ENCODE peak calls at places on chromosomes 16 and 17, in four cellular contexts. Z is heart left ventricle; E is CD4-positive, alpha-beta T cell; L is GM12865. M is an unnamed sample.

GRCh38 chr17:2828396-2829038 is 32.3 kb downstream of the RAP1GAP2 start:
- DNase-seq in Z (peak; percentile 64), E (peak; percentile 77), L (peak; percentile 72), M (peak; percentile 85)

GRCh38 chr17:64259436-64259835 is 3.6 kb downstream of the TEX2 start:
- DNase-seq in Z (no peak), E (no peak), L (no peak), M (no peak)

GRCh38 chr17:28494445-28495188 is 11.5 kb upstream of the FOXN1 start:
- DNase-seq in Z (peak; percentile 71), E (peak; percentile 78), L (peak; percentile 85), M (peak; percentile 70)

GRCh38 chr16:86946396-86946795 is 368.0 kb downstream of the FOXL1 start:
- DNase-seq in Z (no peak), E (no peak), L (no peak), M (no peak)

GRCh38 chr17:57256708-57257112 is 387 bp downstream of the MSI2 start:
- DNase-seq in Z (no peak), E (peak; percentile 23), L (peak; percentile 51), M (no peak)

GRCh38 chr17:63911657-63912100 is 621 bp upstream of the CSHL1 start:
- DNase-seq in Z (no peak), E (peak; percentile 55), L (peak; percentile 40), M (peak; percentile 60)

GRCh38 chr17:2064980-2065785 is 10.3 kb downstream of the HIC1 start:
- DNase-seq in Z (peak; percentile 64), E (no peak), L (peak; percentile 81), M (no peak)

GRCh38 chr17:63780507-63780906 is 6.5 kb downstream of the DDX42 start:
- DNase-seq in Z (no peak), E (no peak), L (no peak), M (no peak)

GRCh38 chr17:50079334-50080095 is 15.6 kb upstream of the PDK2 start:
- DNase-seq in Z (no peak), E (no peak), L (peak; percentile 68), M (no peak)

GRCh38 chr17:491086-492014 is 138.7 kb upstream of the RPH3AL start:
- DNase-seq in Z (peak; percentile 54), E (no peak), L (peak; percentile 21), M (peak; percentile 57)

GRCh38 chr16:74730049-74730683 is 29.5 kb upstream of the MLKL start:
- DNase-seq in Z (no peak), E (no peak), L (no peak), M (no peak)

GRCh38 chr17:74930535-74931036 is 5.1 kb upstream of the OTOP3 start:
- DNase-seq in Z (no peak), E (no peak), L (no peak), M (no peak)

GRCh38 chr17:27370776-27371175 is 76.9 kb downstream of the WSB1 start:
- DNase-seq in Z (no peak), E (no peak), L (no peak), M (no peak)

GRCh38 chr16:2904922-2905240 is 6.8 kb upstream of the FLYWCH1 start:
- DNase-seq in Z (peak; percentile 48), E (no peak), L (no peak), M (no peak)

GRCh38 chr16:85453179-85453678 is 159.9 kb upstream of the GSE1 start:
- DNase-seq in Z (no peak), E (no peak), L (no peak), M (no peak)

GRCh38 chr17:41647038-41647813 is 22.9 kb upstream of the KRT17 start:
- DNase-seq in Z (no peak), E (no peak), L (no peak), M (no peak)

GRCh38 chr16:86961133-86961720 is 356.0 kb downstream of the C16orf95 start:
- DNase-seq in Z (peak; percentile 61), E (no peak), L (no peak), M (no peak)

GRCh38 chr16:88610080-88610479 is 28.3 kb upstream of the IL17C start:
- DNase-seq in Z (no peak), E (no peak), L (no peak), M (no peak)
- TF ChIP-seq CTCF in Z (no peak), E (no peak), L (peak; percentile 10), M (no peak)

GRCh38 chr16:25834101-25834500 is 142.3 kb downstream of the HS3ST4 start:
- DNase-seq in Z (no peak), E (no peak), L (no peak), M (no peak)

GRCh38 chr16:25841776-25842175 is 150.0 kb downstream of the HS3ST4 start:
- DNase-seq in Z (no peak), E (no peak), L (no peak), M (no peak)

DNA sequence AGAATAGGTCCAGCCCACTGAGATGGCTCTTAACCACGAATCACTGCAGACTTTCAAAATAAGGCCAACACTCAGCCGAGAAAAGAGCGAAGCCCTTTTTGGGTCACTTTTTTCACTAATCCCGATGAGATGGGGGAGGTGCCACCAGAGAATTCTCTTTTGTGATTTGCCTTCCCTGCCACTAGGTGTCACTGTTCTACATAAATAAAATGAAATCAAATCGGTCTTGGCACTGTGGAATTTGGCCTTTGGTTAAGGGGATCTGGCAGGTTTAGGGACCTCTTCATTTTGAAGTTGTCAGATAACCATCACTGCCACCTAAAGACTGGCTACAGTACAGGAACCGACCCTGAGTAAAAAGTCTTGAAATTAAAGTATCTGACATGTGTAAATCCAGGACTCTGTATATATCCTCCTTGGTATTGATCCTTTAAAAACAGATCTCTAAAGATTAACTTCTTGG is 147.0 kb downstream of the HS3ST4 start:
- DNase-seq in Z (no peak), E (no peak), L (peak; percentile 52), M (no peak)
- TF ChIP-seq CTCF in Z (peak; percentile 69), E (peak; percentile 79), L (peak; percentile 61), M (peak; percentile 76)

GRCh38 chr17:33709881-33710280 is 416.8 kb upstream of the ASIC2 start:
- DNase-seq in Z (no peak), E (no peak), L (no peak), M (no peak)

GRCh38 chr17:33716937-33717336 is 423.8 kb upstream of the ASIC2 start:
- DNase-seq in Z (no peak), E (no peak), L (no peak), M (no peak)

DNA sequence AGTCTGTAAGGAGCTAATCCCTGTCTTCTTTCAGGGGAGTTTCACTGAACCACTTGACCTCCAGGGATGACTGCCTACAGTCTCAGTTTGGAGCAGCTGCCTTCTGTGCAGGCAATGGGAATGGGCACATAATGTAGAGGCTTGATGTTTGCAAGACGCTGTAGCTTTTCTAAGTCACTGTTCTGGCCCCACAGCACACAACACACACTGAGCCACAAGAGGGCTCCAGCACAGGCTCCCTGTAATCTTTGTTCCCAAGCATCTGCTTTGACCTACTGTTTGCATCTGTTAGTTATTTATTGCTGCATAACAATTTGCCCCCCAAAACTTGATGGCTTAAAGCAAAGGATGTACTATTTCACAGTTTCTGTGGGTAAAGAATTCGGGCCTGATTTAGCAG is 419.0 kb upstream of the ASIC2 start:
- DNase-seq in Z (no peak), E (no peak), L (peak; percentile 1), M (no peak)
- TF ChIP-seq CTCF in Z (no peak), E (no peak), L (peak; percentile 3), M (no peak)

GRCh38 chr16:11315499-11315898 is 29.8 kb upstream of the RMI2 start:
- DNase-seq in Z (no peak), E (no peak), L (no peak), M (no peak)
- TF ChIP-seq CTCF in Z (no peak), E (no peak), L (no peak), M (no peak)

GRCh38 chr16:88784074-88784855 is 755 bp downstream of the PIEZO1 start:
- DNase-seq in Z (peak; percentile 69), E (no peak), L (peak; percentile 56), M (no peak)
- TF ChIP-seq CTCF in Z (peak; percentile 52), E (peak; percentile 40), L (peak; percentile 49), M (peak; percentile 26)

GRCh38 chr17:18040287-18040858 is 1.2 kb downstream of the GID4 start:
- DNase-seq in Z (no peak), E (no peak), L (peak; percentile 13), M (no peak)

GRCh38 chr17:18037482-18037881 is 1.5 kb downstream of the ATPAF2 start:
- DNase-seq in Z (no peak), E (no peak), L (no peak), M (no peak)

GRCh38 chr17:18039535-18040286 is 503 bp downstream of the GID4 start:
- DNase-seq in Z (no peak), E (no peak), L (peak; percentile 56), M (no peak)

GRCh38 chr17:18038149-18038850 is 668 bp downstream of the ATPAF2 start:
- DNase-seq in Z (no peak), E (no peak), L (peak; percentile 56), M (no peak)

DNA sequence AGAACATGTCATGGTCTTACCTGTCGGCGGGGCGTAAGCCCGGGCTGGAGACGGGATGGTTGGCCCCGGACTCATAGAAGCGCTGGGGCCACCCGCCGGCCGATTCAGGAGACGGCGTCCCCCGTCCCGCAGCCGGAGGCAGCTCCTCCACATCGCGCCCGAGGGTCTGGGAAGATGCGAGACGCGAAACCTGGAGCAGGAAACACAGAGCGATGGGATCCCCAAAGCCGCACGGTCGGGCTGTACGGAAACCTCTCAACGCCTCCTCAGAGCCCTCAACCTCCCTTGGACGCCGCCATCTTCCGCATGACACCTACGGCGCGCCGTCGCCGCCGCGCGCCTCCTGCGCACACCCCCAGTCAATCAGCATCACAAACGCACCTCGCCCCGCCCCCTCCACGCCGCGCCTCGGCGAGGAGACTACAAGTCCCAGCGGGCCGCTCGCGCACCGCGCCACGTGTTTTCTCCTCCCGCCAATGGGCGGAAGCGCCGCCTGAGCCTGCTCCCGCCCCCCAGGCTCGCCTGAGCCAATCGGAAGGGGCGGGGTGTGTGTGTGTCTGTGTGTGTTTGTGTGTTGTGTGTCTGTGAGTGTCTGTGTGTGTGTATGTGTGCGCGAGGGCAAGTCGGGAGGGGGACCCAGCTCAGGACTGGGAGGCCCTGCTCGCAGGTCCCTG is at the start of the genes ATPAF2 and GID4:
- DNase-seq in Z (peak; percentile 100), E (peak; percentile 99), L (peak; percentile 100), M (peak; percentile 99)
- TF ChIP-seq CTCF in Z (no peak), E (no peak), L (no peak), M (no peak)

DNA sequence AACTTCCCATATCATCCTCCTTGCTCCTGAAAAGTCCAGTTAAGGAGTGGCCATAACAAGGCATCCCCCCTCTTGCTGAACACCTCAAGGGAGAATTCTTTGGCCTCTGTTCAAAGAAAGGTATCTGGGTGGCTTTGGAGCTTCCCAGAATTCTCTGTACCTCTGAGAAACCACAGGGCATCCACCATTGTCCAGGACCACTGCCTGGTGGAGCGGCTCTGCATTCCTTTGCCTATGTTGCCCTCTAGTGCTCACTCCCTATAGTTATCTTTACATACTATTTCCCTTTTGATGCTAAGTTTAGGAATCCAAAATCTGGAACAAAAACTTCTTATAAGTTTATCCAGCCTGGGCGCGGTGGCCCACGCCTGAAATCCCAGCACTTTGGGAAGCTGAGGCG is 30.3 kb downstream of the CHD9NB start:
- DNase-seq in Z (no peak), E (no peak), L (peak; percentile 45), M (no peak)
- TF ChIP-seq CTCF in Z (peak; percentile 37), E (no peak), L (peak; percentile 56), M (no peak)

DNA sequence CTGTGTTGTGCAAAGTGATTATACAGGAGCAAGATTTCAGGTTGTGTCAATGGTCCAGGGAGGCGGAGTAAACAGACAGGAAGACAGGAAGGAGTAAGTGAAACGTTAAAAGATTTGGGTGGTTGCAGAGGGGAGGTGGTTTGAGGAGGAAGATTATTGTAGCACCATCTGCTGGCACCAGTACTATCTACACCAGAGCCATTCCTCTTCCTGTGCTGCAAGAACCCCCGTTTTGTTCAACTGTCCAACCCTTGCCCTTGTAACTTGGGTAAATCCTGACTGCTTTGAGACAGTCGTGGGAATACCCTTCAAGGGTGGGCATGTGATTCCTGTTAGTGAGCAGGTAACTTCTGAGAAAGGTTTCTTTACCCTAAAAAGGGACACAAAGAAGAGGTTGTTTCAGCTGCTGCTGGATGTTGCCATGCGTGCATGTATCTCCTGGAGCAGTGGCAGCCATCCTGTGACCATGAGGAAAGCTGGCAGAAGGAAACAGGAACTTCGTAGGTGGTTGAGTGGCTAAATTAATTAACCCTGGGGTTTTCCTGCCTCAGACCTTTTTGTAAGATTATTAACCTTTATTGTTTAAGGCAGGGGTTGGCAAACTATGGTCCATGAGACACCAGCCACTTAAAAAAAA is 124.1 kb downstream of the PRKCA start:
- DNase-seq in Z (no peak), E (peak; percentile 30), L (peak; percentile 71), M (no peak)
- TF ChIP-seq CTCF in Z (no peak), E (peak; percentile 69), L (peak; percentile 36), M (peak; percentile 42)